ENCODE peak calls at places on chromosomes 11 and 22, in eight cellular contexts. One of them, this sample, is unnamed.

GRCh38 chr11:33633251-33634003 is 67.2 kb downstream of the C11orf91 start:
- DNase-seq in adrenal gland: no peak
- DNase-seq in A549: peak
- DNase-seq in HCT116: peak
- DNase-seq in lower leg skin: no peak
- DNase-seq in body of pancreas: no peak
- DNase-seq in testis: no peak
- DNase-seq in IMR-90: peak
- DNase-seq in this sample: no peak

GRCh38 chr11:85902353-85902752 is 47.2 kb downstream of the CCDC83 start:
- DNase-seq in adrenal gland: no peak
- DNase-seq in A549: no peak
- DNase-seq in HCT116: no peak
- DNase-seq in lower leg skin: no peak
- DNase-seq in body of pancreas: no peak
- DNase-seq in testis: no peak
- DNase-seq in IMR-90: no peak
- DNase-seq in this sample: no peak

GRCh38 chr22:38868286-38868721 is 3.7 kb downstream of the CBX6 start:
- DNase-seq in adrenal gland: no peak
- DNase-seq in A549: no peak
- DNase-seq in HCT116: no peak
- DNase-seq in lower leg skin: no peak
- DNase-seq in body of pancreas: no peak
- DNase-seq in testis: no peak
- DNase-seq in IMR-90: no peak
- DNase-seq in this sample: no peak

GRCh38 chr22:39352301-39352867 is 2.6 kb downstream of the SYNGR1 start:
- DNase-seq in adrenal gland: no peak
- DNase-seq in A549: no peak
- DNase-seq in HCT116: no peak
- DNase-seq in lower leg skin: no peak
- DNase-seq in body of pancreas: no peak
- DNase-seq in testis: peak
- DNase-seq in IMR-90: no peak
- DNase-seq in this sample: no peak

GRCh38 chr22:49164773-49165320 is 662.8 kb downstream of the BRD1 start:
- DNase-seq in adrenal gland: no peak
- DNase-seq in A549: no peak
- DNase-seq in HCT116: no peak
- DNase-seq in lower leg skin: no peak
- DNase-seq in body of pancreas: no peak
- DNase-seq in testis: no peak
- DNase-seq in IMR-90: no peak
- DNase-seq in this sample: no peak

GRCh38 chr11:130877532-130877931 is 38.7 kb downstream of the SNX19 start:
- DNase-seq in adrenal gland: no peak
- DNase-seq in A549: no peak
- DNase-seq in HCT116: no peak
- DNase-seq in lower leg skin: peak
- DNase-seq in body of pancreas: no peak
- DNase-seq in testis: no peak
- DNase-seq in IMR-90: no peak
- DNase-seq in this sample: no peak

GRCh38 chr22:41501209-41501608 is 32.3 kb downstream of the ACO2 start:
- DNase-seq in adrenal gland: peak
- DNase-seq in A549: peak
- DNase-seq in HCT116: no peak
- DNase-seq in lower leg skin: no peak
- DNase-seq in body of pancreas: no peak
- DNase-seq in testis: peak
- DNase-seq in IMR-90: no peak
- DNase-seq in this sample: no peak

GRCh38 chr11:35721576-35722341 is 59.2 kb downstream of the TRIM44 start:
- DNase-seq in adrenal gland: no peak
- DNase-seq in A549: no peak
- DNase-seq in HCT116: no peak
- DNase-seq in lower leg skin: no peak
- DNase-seq in body of pancreas: no peak
- DNase-seq in testis: no peak
- DNase-seq in IMR-90: peak
- DNase-seq in this sample: no peak

GRCh38 chr11:57567512-57568329 is at the start of gene UBE2L6:
- DNase-seq in adrenal gland: peak
- DNase-seq in A549: peak
- DNase-seq in HCT116: no peak
- DNase-seq in lower leg skin: peak
- DNase-seq in body of pancreas: peak
- DNase-seq in testis: peak
- DNase-seq in IMR-90: no peak
- DNase-seq in this sample: peak
- TF ChIP-seq POLR2A in adrenal gland: peak
- TF ChIP-seq POLR2A in A549: peak
- TF ChIP-seq POLR2A in HCT116: no peak
- TF ChIP-seq POLR2A in lower leg skin: no peak
- TF ChIP-seq POLR2A in body of pancreas: peak
- TF ChIP-seq POLR2A in testis: no peak
- TF ChIP-seq POLR2A in IMR-90: no peak
- TF ChIP-seq POLR2A in this sample: no peak

GRCh38 chr22:50641696-50642607 is 14.0 kb upstream of the ARSA start:
- DNase-seq in adrenal gland: peak
- DNase-seq in A549: no peak
- DNase-seq in HCT116: no peak
- DNase-seq in lower leg skin: no peak
- DNase-seq in body of pancreas: no peak
- DNase-seq in testis: peak
- DNase-seq in IMR-90: peak
- DNase-seq in this sample: no peak
- H3K4me3 ChIP-seq in adrenal gland: no peak
- H3K4me3 ChIP-seq in A549: no peak
- H3K4me3 ChIP-seq in HCT116: no peak
- H3K4me3 ChIP-seq in lower leg skin: no peak
- H3K4me3 ChIP-seq in body of pancreas: no peak
- H3K4me3 ChIP-seq in testis: no peak
- H3K4me3 ChIP-seq in IMR-90: no peak
- H3K4me3 ChIP-seq in this sample: no peak

GRCh38 chr22:37239336-37240239 is 4.5 kb downstream of the RAC2 start:
- DNase-seq in adrenal gland: no peak
- DNase-seq in A549: no peak
- DNase-seq in HCT116: no peak
- DNase-seq in lower leg skin: no peak
- DNase-seq in body of pancreas: no peak
- DNase-seq in testis: no peak
- DNase-seq in IMR-90: no peak
- DNase-seq in this sample: no peak
- TF ChIP-seq POLR2A in adrenal gland: no peak
- TF ChIP-seq POLR2A in A549: no peak
- TF ChIP-seq POLR2A in HCT116: no peak
- TF ChIP-seq POLR2A in lower leg skin: no peak
- TF ChIP-seq POLR2A in body of pancreas: no peak
- TF ChIP-seq POLR2A in testis: no peak
- TF ChIP-seq POLR2A in IMR-90: no peak
- TF ChIP-seq POLR2A in this sample: no peak

GRCh38 chr11:66915866-66916265 is 42.3 kb downstream of the PC start:
- DNase-seq in adrenal gland: no peak
- DNase-seq in A549: no peak
- DNase-seq in HCT116: no peak
- DNase-seq in lower leg skin: no peak
- DNase-seq in body of pancreas: no peak
- DNase-seq in testis: no peak
- DNase-seq in IMR-90: no peak
- DNase-seq in this sample: no peak

GRCh38 chr11:66918751-66919150 is 39.4 kb downstream of the PC start:
- DNase-seq in adrenal gland: no peak
- DNase-seq in A549: no peak
- DNase-seq in HCT116: no peak
- DNase-seq in lower leg skin: no peak
- DNase-seq in body of pancreas: no peak
- DNase-seq in testis: no peak
- DNase-seq in IMR-90: no peak
- DNase-seq in this sample: no peak

GRCh38 chr11:66924272-66924671 is 33.9 kb downstream of the PC start:
- DNase-seq in adrenal gland: no peak
- DNase-seq in A549: no peak
- DNase-seq in HCT116: no peak
- DNase-seq in lower leg skin: no peak
- DNase-seq in body of pancreas: no peak
- DNase-seq in testis: no peak
- DNase-seq in IMR-90: no peak
- DNase-seq in this sample: no peak

GRCh38 chr11:66919938-66920337 is 38.2 kb downstream of the PC start:
- DNase-seq in adrenal gland: no peak
- DNase-seq in A549: no peak
- DNase-seq in HCT116: no peak
- DNase-seq in lower leg skin: no peak
- DNase-seq in body of pancreas: no peak
- DNase-seq in testis: no peak
- DNase-seq in IMR-90: no peak
- DNase-seq in this sample: no peak

DNA sequence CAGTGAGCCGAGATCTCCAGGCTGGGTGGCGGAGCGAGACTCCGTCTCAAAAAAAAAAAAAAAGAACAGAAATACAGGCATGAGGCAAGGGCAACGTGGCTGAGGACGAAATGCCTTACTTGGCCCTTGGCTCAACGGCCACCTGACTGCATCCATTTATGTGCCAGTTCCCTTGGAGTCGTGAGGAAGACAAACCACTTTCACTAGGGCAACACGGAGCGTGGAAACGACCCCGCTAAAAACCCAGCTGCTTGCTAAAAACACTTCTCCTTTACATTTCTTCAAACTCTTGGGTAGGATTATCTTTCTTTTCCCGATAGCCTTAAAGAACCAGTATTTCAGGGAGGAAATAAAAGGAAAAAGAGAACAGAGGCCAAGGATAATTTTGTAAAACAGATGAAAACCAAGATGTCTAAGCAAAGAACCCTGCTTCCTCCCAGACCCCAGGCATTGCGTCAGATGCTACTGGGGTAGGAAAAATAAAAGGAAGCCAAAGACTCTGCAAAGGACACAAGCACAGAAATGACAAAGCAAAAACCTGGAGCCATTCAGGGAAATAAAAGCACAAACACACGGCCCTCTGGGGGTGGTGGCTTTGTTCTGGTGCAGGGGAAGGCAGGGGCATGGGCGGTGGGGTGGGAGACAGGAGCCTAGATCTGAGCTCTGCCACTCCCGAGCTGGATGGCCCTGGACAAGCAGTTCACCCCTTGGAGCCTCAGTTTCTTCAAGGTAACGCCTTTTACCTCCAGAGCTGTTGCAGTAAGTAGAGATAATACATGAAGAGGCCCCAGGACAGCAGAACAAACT is 37.0 kb downstream of the PC start:
- DNase-seq in adrenal gland: no peak
- DNase-seq in A549: no peak
- DNase-seq in HCT116: no peak
- DNase-seq in lower leg skin: no peak
- DNase-seq in body of pancreas: no peak
- DNase-seq in testis: no peak
- DNase-seq in IMR-90: no peak
- DNase-seq in this sample: no peak
- H3K4me3 ChIP-seq in adrenal gland: no peak
- H3K4me3 ChIP-seq in A549: no peak
- H3K4me3 ChIP-seq in HCT116: no peak
- H3K4me3 ChIP-seq in lower leg skin: no peak
- H3K4me3 ChIP-seq in body of pancreas: no peak
- H3K4me3 ChIP-seq in testis: no peak
- H3K4me3 ChIP-seq in IMR-90: no peak
- H3K4me3 ChIP-seq in this sample: no peak

DNA sequence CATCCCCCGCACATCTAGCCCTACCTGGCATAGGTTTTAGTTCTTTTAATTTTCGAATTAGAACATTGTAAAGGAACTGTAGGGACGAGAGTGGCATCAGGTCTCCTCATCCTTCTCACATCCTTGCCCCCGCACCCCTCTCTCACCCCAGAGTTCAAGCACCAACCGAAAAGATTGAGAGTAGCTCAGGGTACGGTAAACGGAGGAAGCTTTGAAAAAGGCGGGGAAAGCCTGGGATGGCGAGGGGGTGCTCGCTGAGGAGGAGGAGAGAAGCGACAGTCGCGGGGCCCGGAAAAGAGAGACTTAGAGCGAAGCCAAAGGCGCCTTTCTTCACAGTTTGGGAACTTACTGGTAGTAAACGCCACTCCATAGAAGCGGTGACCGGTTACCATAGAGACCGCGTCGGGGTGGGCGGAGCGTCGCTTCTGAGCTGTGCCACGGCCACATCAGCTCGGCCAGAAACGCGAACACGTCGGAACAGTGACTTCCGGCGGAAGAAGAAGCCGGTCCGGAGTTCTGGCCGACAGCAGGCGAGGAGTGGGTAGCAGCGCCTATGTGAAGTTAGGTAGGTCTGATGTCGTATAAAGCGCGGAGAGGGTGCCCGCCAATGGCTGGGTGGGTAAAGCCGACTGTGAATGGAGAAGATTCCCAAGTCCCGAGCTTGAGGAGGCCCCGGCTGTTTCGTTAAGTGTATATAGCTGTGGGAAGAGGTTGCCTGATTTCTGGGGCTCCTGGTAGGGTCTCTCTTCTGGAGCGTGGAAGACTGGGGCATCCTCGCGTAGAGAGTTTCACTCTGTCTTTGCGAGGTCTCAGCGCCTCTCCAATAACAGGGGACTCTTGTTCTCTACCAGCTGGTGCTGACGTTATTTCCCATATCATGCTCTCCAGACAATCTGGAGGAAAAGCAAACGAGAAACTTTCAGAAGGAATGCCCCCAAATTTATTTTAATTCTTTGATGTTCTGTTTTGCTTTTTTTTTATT is at the start of the genes DCDC1 and DNAJC24:
- DNase-seq in adrenal gland: peak
- DNase-seq in A549: peak
- DNase-seq in HCT116: peak
- DNase-seq in lower leg skin: peak
- DNase-seq in body of pancreas: peak
- DNase-seq in testis: peak
- DNase-seq in IMR-90: peak
- DNase-seq in this sample: peak
- TF ChIP-seq POLR2A in adrenal gland: peak
- TF ChIP-seq POLR2A in A549: peak
- TF ChIP-seq POLR2A in HCT116: peak
- TF ChIP-seq POLR2A in lower leg skin: no peak
- TF ChIP-seq POLR2A in body of pancreas: peak
- TF ChIP-seq POLR2A in testis: no peak
- TF ChIP-seq POLR2A in IMR-90: peak
- TF ChIP-seq POLR2A in this sample: no peak

DNA sequence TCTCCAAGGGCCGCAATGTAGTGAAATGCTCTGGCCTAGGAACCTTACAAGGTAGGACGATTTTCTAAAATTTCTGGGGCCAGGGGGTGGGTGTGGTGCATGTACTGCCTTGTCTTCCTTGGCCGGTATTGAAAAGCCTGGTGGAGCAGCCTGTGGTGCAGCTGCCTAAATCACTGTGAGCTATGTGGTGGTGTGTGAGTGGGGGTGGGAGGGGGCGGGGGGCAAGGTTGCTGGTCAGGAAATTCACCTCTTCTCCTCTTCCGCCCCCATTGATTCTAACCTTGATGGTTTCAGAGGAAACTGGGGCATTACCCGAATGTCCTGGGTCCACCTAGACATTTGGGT is 137.2 kb downstream of the DBX1 start:
- DNase-seq in adrenal gland: no peak
- DNase-seq in A549: no peak
- DNase-seq in HCT116: no peak
- DNase-seq in lower leg skin: no peak
- DNase-seq in body of pancreas: no peak
- DNase-seq in testis: no peak
- DNase-seq in IMR-90: no peak
- DNase-seq in this sample: no peak
- H3K4me3 ChIP-seq in adrenal gland: no peak
- H3K4me3 ChIP-seq in A549: peak
- H3K4me3 ChIP-seq in HCT116: no peak
- H3K4me3 ChIP-seq in lower leg skin: no peak
- H3K4me3 ChIP-seq in body of pancreas: no peak
- H3K4me3 ChIP-seq in testis: no peak
- H3K4me3 ChIP-seq in IMR-90: no peak
- H3K4me3 ChIP-seq in this sample: no peak

This sample was measured in stomach.